ENCODE peak calls at places on chromosome 13, in seven cellular contexts. K is uterus; U is progenitor cell of endocrine pancreas; F is CD8-positive, alpha-beta T cell; J is cardiac fibroblast; E is BE2C; B is heart left ventricle. G is an unnamed sample.
A peak's percentile ranks its signal among the peaks of the same experiment; 100 is the strongest.

GRCh38 chr13:52405767-52406494 is at the start of gene THSD1:
- DNase-seq in K (peak; percentile 52), U (peak; percentile 14), F (no peak), J (peak; percentile 37), E (peak; percentile 40), B (peak; percentile 84), G (peak; percentile 51)

GRCh38 chr13:21675095-21676007 is 4.5 kb downstream of the FGF9 start:
- DNase-seq in K (no peak), U (peak; percentile 28), F (peak; percentile 33), J (no peak), E (no peak), B (peak; percentile 56), G (no peak)

GRCh38 chr13:73274147-73274546 is 215.3 kb downstream of the KLF5 start:
- DNase-seq in K (no peak), U (no peak), F (no peak), J (peak; percentile 21), E (no peak), B (no peak), G (no peak)

GRCh38 chr13:99214691-99215090 is 14.0 kb downstream of the UBAC2 start:
- DNase-seq in K (no peak), U (no peak), F (no peak), J (no peak), E (no peak), B (no peak), G (no peak)

GRCh38 chr13:94480672-94481145 is 1.2 kb upstream of the DCT start:
- DNase-seq in K (no peak), U (no peak), F (no peak), J (peak; percentile 76), E (no peak), B (peak; percentile 57), G (peak; percentile 19)

GRCh38 chr13:91647361-91647970 is 249.0 kb downstream of the GPC5 start:
- DNase-seq in K (no peak), U (peak; percentile 10), F (no peak), J (no peak), E (peak; percentile 61), B (no peak), G (no peak)

GRCh38 chr13:31027136-31027535 is 94.7 kb downstream of the TEX26 start:
- DNase-seq in K (no peak), U (no peak), F (no peak), J (no peak), E (no peak), B (no peak), G (no peak)

GRCh38 chr13:99140831-99141230 is 59.8 kb upstream of the UBAC2 start:
- DNase-seq in K (no peak), U (no peak), F (no peak), J (no peak), E (no peak), B (no peak), G (no peak)

GRCh38 chr13:26977541-26977940 is 194.1 kb downstream of the USP12 start:
- DNase-seq in K (no peak), U (no peak), F (no peak), J (no peak), E (no peak), B (no peak), G (no peak)

GRCh38 chr13:97432232-97432916 is 1.6 kb upstream of the RAP2A start:
- DNase-seq in K (no peak), U (no peak), F (no peak), J (no peak), E (no peak), B (no peak), G (no peak)

GRCh38 chr13:100235311-100235901 is 146.5 kb downstream of the PCCA start:
- DNase-seq in K (no peak), U (no peak), F (no peak), J (peak; percentile 82), E (peak; percentile 17), B (no peak), G (no peak)

GRCh38 chr13:108342369-108343289 is 73.1 kb downstream of the TNFSF13B start:
- DNase-seq in K (no peak), U (no peak), F (no peak), J (peak; percentile 68), E (no peak), B (no peak), G (no peak)

GRCh38 chr13:50797081-50797480 is 46.4 kb downstream of the DLEU7 start:
- DNase-seq in K (no peak), U (no peak), F (no peak), J (peak; percentile 8), E (no peak), B (no peak), G (no peak)

GRCh38 chr13:105925496-105925895 is 610.0 kb downstream of the EFNB2 start:
- DNase-seq in K (no peak), U (no peak), F (no peak), J (peak; percentile 79), E (no peak), B (no peak), G (no peak)

GRCh38 chr13:109707044-109707794 is 79.2 kb downstream of the IRS2 start:
- DNase-seq in K (no peak), U (no peak), F (no peak), J (no peak), E (peak; percentile 58), B (no peak), G (no peak)

GRCh38 chr13:83449666-83450395 is 432.4 kb downstream of the SLITRK1 start:
- DNase-seq in K (no peak), U (no peak), F (no peak), J (peak; percentile 53), E (no peak), B (no peak), G (no peak)

GRCh38 chr13:37407156-37407555 is 191.4 kb downstream of the POSTN start:
- DNase-seq in K (no peak), U (no peak), F (no peak), J (no peak), E (no peak), B (no peak), G (no peak)

GRCh38 chr13:74695021-74695800 is 561.0 kb upstream of the KLF12 start:
- DNase-seq in K (no peak), U (no peak), F (no peak), J (peak; percentile 34), E (no peak), B (no peak), G (no peak)

GRCh38 chr13:47933688-47934011 is 67.4 kb downstream of the SUCLA2 start:
- DNase-seq in K (no peak), U (no peak), F (no peak), J (peak; percentile 20), E (no peak), B (no peak), G (no peak)

GRCh38 chr13:22120646-22121045 is 449.8 kb downstream of the FGF9 start:
- DNase-seq in K (no peak), U (no peak), F (no peak), J (no peak), E (no peak), B (no peak), G (no peak)

GRCh38 chr13:85631801-85632200 is 167.4 kb downstream of the SLITRK6 start:
- DNase-seq in K (no peak), U (no peak), F (no peak), J (no peak), E (no peak), B (no peak), G (no peak)

GRCh38 chr13:38361551-38362262 is 12.1 kb downstream of the UFM1 start:
- DNase-seq in K (no peak), U (no peak), F (no peak), J (no peak), E (no peak), B (no peak), G (peak; percentile 7)

GRCh38 chr13:30743319-30744055 is 8.1 kb downstream of the ALOX5AP start:
- DNase-seq in K (peak; percentile 37), U (no peak), F (no peak), J (peak; percentile 97), E (no peak), B (peak; percentile 57), G (peak; percentile 63)

DNA sequence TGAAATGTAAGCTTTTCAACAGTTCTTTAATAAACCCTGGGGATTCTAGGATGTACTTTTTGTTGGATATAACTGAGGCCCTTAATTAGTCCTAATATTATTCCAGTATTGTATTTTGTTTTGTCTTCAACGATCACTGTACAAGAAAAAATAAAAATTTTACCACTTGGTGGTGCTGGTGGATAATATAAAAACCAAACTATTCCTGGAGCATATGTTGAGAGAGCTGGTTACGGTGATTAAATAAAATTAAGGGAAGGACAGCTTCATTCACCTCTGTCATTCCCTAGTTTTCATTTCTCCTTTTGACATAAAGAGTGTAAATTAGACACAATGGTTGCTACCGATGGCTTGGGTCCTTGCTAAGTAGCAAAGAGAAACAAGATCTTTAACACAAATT is 598.6 kb upstream of the PCDH20 start:
- DNase-seq in K (no peak), U (no peak), F (no peak), J (peak; percentile 1), E (no peak), B (no peak), G (no peak)
- TF ChIP-seq CTCF in K (no peak), U (peak; percentile 55), F (no peak), J (no peak), E (peak; percentile 44), B (peak; percentile 38), G (no peak)

GRCh38 chr13:32911506-32911905 is 104.7 kb upstream of the KL start:
- DNase-seq in K (no peak), U (no peak), F (no peak), J (peak; percentile 67), E (peak; percentile 46), B (no peak), G (no peak)
- TF ChIP-seq CTCF in K (no peak), U (no peak), F (no peak), J (peak; percentile 53), E (peak; percentile 75), B (peak; percentile 39), G (no peak)

DNA sequence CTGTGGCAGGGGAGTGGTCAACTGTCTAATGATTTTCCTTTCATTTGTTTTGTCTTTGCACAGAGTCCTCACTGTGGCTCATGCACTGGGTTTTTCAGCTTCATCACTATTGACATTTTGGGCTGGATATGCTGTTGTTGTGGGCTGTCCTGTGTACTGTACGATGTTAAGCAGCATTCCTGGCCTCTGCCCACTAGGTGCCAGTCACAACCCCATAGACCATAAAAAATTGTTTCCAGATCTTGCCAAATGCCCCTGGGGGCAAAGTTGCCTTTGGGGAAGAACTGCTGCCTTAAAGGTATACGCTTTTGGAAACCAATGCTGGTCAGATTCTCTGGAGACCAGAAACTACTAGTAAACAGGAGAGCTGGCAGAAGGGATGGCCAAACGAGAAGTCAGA is 310.4 kb downstream of the SPRY2 start:
- DNase-seq in K (no peak), U (no peak), F (no peak), J (peak; percentile 59), E (peak; percentile 65), B (no peak), G (no peak)
- TF ChIP-seq CTCF in K (no peak), U (no peak), F (no peak), J (peak; percentile 25), E (peak; percentile 72), B (peak; percentile 29), G (no peak)

DNA sequence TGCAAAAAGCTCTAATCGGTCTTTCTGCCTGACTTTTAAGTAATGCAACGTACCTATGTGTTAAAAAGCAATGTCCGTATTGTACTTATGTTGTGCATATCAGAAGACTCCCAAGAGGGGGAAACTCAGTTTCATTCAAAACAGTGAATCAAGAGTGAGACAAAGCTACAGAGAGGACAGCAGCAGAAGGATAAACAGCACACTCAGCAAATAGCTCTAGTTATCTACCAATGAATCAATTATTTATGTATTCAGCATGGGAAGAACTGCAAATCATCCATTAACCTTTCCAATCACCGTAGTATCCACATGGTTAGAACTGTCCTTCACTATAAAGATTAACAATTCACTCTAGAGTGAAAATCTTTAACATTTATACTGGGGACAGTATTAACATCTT is 36.7 kb upstream of the SOHLH2 start:
- DNase-seq in K (no peak), U (no peak), F (no peak), J (no peak), E (no peak), B (no peak), G (no peak)
- TF ChIP-seq CTCF in K (no peak), U (no peak), F (no peak), J (no peak), E (no peak), B (no peak), G (no peak)